ENCODE peak calls at places on chromosomes 11 and 22, in four cellular contexts. One of them, this sample, is unnamed.

GRCh38 chr22:26642465-26643367 is 14.7 kb upstream of the MIAT start:
- DNase-seq in NCI-H1105 treated with DMSO at 0.1 percent for 48 hours: no peak
- DNase-seq in IMR-90: no peak
- DNase-seq in head of caudate nucleus: no peak
- DNase-seq in this sample: peak

GRCh38 chr11:77876045-77876444 is 55.1 kb downstream of the AAMDC start:
- DNase-seq in head of caudate nucleus: no peak
- DNase-seq in NCI-H1105 treated with DMSO at 0.1 percent for 48 hours: no peak
- DNase-seq in IMR-90: no peak
- DNase-seq in this sample: no peak

GRCh38 chr11:124434699-124435098 is 10.0 kb upstream of the OR8B4 start:
- DNase-seq in IMR-90: no peak
- DNase-seq in NCI-H1105 treated with DMSO at 0.1 percent for 48 hours: no peak
- DNase-seq in head of caudate nucleus: no peak
- DNase-seq in this sample: no peak

GRCh38 chr11:14905104-14906033 is 13.3 kb upstream of the CYP2R1 start:
- DNase-seq in IMR-90: peak
- DNase-seq in NCI-H1105 treated with DMSO at 0.1 percent for 48 hours: no peak
- DNase-seq in head of caudate nucleus: peak
- DNase-seq in this sample: peak

GRCh38 chr11:66317322-66317765 is 500 bp upstream of the CD248 start:
- DNase-seq in IMR-90: peak
- DNase-seq in NCI-H1105 treated with DMSO at 0.1 percent for 48 hours: no peak
- DNase-seq in head of caudate nucleus: no peak
- DNase-seq in this sample: no peak

GRCh38 chr11:65251476-65251875 is 10.3 kb upstream of the POLA2 start:
- DNase-seq in NCI-H1105 treated with DMSO at 0.1 percent for 48 hours: no peak
- DNase-seq in IMR-90: peak
- DNase-seq in head of caudate nucleus: no peak
- DNase-seq in this sample: no peak

GRCh38 chr11:19844806-19845205 is 132.2 kb downstream of the NAV2 start:
- DNase-seq in IMR-90: no peak
- DNase-seq in NCI-H1105 treated with DMSO at 0.1 percent for 48 hours: no peak
- DNase-seq in head of caudate nucleus: no peak
- DNase-seq in this sample: no peak

GRCh38 chr11:2510626-2511402 is 66.0 kb downstream of the KCNQ1 start:
- DNase-seq in IMR-90: no peak
- DNase-seq in NCI-H1105 treated with DMSO at 0.1 percent for 48 hours: no peak
- DNase-seq in head of caudate nucleus: no peak
- DNase-seq in this sample: peak

GRCh38 chr11:125431481-125431880 is 64.6 kb downstream of the FEZ1 start:
- DNase-seq in IMR-90: no peak
- DNase-seq in NCI-H1105 treated with DMSO at 0.1 percent for 48 hours: no peak
- DNase-seq in head of caudate nucleus: no peak
- DNase-seq in this sample: no peak

GRCh38 chr11:46686886-46687810 is 13.3 kb downstream of the ARHGAP1 start:
- DNase-seq in head of caudate nucleus: no peak
- DNase-seq in IMR-90: peak
- DNase-seq in NCI-H1105 treated with DMSO at 0.1 percent for 48 hours: peak
- DNase-seq in this sample: peak

GRCh38 chr11:96102664-96103068 is 178.8 kb upstream of the MTMR2 start:
- DNase-seq in head of caudate nucleus: no peak
- DNase-seq in IMR-90: peak
- DNase-seq in NCI-H1105 treated with DMSO at 0.1 percent for 48 hours: no peak
- DNase-seq in this sample: no peak